ENCODE peak calls at places on chromosomes 5 and 9, in six cellular contexts. O is RWPE2, D is neural progenitor cell, X is brain microvascular endothelial cell, E is left ventricle myocardium inferior, P is AG04449. I is an unnamed sample.
A peak's percentile ranks its signal among the peaks of the same experiment; 100 is the strongest.

GRCh38 chr9:94920439-94920951 is 194.0 kb downstream of the AOPEP start:
- DNase-seq in P (no peak), O (no peak), X (no peak), D (no peak), E (peak; percentile 58), I (peak; percentile 90)

GRCh38 chr9:135479469-135480052 is at the start of gene PPP1R26:
- DNase-seq in D (peak; percentile 74), P (no peak), O (no peak), X (no peak), E (peak; percentile 45), I (no peak)

GRCh38 chr5:72166070-72166979 is 59.0 kb downstream of the MAP1B start:
- DNase-seq in P (no peak), X (no peak), O (no peak), E (peak; percentile 39), D (peak; percentile 80), I (peak; percentile 79)

GRCh38 chr9:70021026-70021571 is 22.5 kb upstream of the MAMDC2 start:
- DNase-seq in O (peak; percentile 92), X (peak; percentile 89), E (peak; percentile 61), D (no peak), P (peak; percentile 75), I (peak; percentile 93)

GRCh38 chr9:133031496-133031911 is 707 bp downstream of the GTF3C5 start:
- DNase-seq in X (no peak), E (no peak), P (no peak), D (peak; percentile 25), O (no peak), I (no peak)

GRCh38 chr9:95091971-95092320 is 225.6 kb downstream of the FANCC start:
- DNase-seq in D (no peak), P (no peak), E (no peak), X (peak; percentile 75), O (no peak), I (peak; percentile 23)

GRCh38 chr5:65100846-65101678 is 332.3 kb downstream of the CWC27 start:
- DNase-seq in X (peak; percentile 73), P (no peak), E (peak; percentile 36), D (peak; percentile 72), O (no peak), I (peak; percentile 89)

GRCh38 chr9:118782790-118783463 is 586.3 kb downstream of the BRINP1 start:
- DNase-seq in E (no peak), P (no peak), D (no peak), X (no peak), O (no peak), I (no peak)

GRCh38 chr5:59069438-59070079 is 486.7 kb downstream of the RAB3C start:
- DNase-seq in E (no peak), X (peak; percentile 92), D (no peak), P (peak; percentile 88), O (no peak), I (peak; percentile 100)

GRCh38 chr9:84404095-84404686 is 63.6 kb upstream of the SLC28A3 start:
- DNase-seq in P (no peak), E (no peak), O (no peak), X (no peak), D (peak; percentile 56), I (peak; percentile 3)

GRCh38 chr5:170681013-170681433 is 102.5 kb upstream of the GABRP start:
- DNase-seq in P (no peak), D (peak; percentile 90), E (peak; percentile 15), O (no peak), X (peak; percentile 23), I (peak; percentile 21)

GRCh38 chr9:87662808-87663528 is 63.0 kb upstream of the CTSL start:
- DNase-seq in O (no peak), P (no peak), D (peak; percentile 81), E (peak; percentile 77), X (peak; percentile 67), I (peak; percentile 72)

GRCh38 chr5:1515311-1515920 is 8.3 kb downstream of the LPCAT1 start:
- DNase-seq in E (peak; percentile 12), P (no peak), X (no peak), D (no peak), O (peak; percentile 73), I (no peak)

GRCh38 chr9:16726718-16727451 is 143.6 kb downstream of the BNC2 start:
- DNase-seq in D (peak; percentile 91), X (peak; percentile 83), O (peak; percentile 73), E (peak; percentile 76), P (no peak), I (peak; percentile 95)

GRCh38 chr9:2307480-2307879 is 292.3 kb downstream of the SMARCA2 start:
- DNase-seq in X (peak; percentile 47), D (no peak), O (no peak), P (peak; percentile 3), E (no peak), I (peak; percentile 50)

GRCh38 chr5:150619359-150620230 is 20.9 kb upstream of the SYNPO start:
- DNase-seq in O (no peak), X (no peak), D (no peak), E (peak; percentile 81), P (no peak), I (peak; percentile 69)

GRCh38 chr9:75085640-75086039 is 2.3 kb downstream of the NMRK1 start:
- DNase-seq in P (no peak), E (no peak), O (no peak), X (no peak), D (no peak), I (no peak)
- H3K4me3 ChIP-seq in P (no peak overlapping the region), E (peak overlapping the region; percentile 92), O (no peak overlapping the region), X (no peak overlapping the region), D (no peak overlapping the region), I (no peak overlapping the region)

DNA sequence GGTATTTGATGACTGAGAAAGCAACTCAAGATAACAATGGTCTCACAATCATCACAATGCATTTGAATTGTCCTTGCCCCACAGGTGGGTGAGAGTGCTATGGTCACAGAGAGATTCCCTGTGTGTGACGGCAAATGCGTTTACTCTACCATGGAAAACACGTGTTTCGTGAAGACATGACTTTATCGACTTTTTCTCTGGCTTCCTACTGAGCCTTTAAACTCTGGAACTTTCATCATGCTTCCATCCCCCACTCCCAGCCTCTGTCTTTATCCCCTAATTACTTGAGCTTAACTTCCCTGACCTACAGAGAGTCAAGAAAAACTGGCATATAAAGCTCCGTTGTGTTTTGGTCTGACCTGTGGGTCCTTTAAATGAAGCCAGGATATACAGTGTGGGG is 414.1 kb upstream of the CLINT1 start:
- DNase-seq in D (peak; percentile 80), E (no peak), X (no peak), O (no peak), P (no peak), I (no peak)
- TF ChIP-seq CTCF in D (no peak), E (no peak), X (no peak), O (no peak), P (no peak), I (no peak)

GRCh38 chr5:6359941-6360683 is 18.2 kb downstream of the MED10 start:
- DNase-seq in D (no peak), X (no peak), E (no peak), O (no peak), P (no peak), I (no peak)
- H3K4me3 ChIP-seq in D (no peak overlapping the region), X (no peak overlapping the region), E (no peak overlapping the region), O (no peak overlapping the region), P (no peak overlapping the region), I (no peak overlapping the region)

DNA sequence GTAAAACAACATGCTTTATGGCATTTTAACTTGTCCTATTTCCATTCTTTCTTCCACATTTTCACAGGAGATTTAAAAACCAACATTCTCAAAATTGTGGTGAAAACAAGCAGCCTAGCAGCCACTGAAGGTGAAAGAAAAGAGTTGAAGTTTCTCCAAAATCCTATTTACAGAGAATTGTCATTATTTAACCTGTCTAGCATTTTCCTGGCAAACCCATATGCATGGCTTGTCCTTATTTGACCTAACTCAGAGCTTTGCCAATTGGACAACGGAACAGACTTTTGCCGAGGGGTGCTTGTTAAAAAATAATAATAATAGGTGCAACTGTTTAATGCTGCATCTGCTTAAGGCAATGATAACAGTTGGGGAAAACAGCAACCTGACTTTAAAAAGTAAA is 80.4 kb upstream of the PCSK5 start:
- DNase-seq in P (no peak), X (no peak), D (no peak), O (no peak), E (no peak), I (no peak)
- TF ChIP-seq CTCF in P (no peak), X (no peak), D (no peak), O (no peak), E (no peak), I (no peak)

GRCh38 chr5:178240772-178241171 is 8.2 kb upstream of the PHYKPL start:
- DNase-seq in O (no peak), E (no peak), P (no peak), D (no peak), X (no peak), I (no peak)

GRCh38 chr5:178241688-178242231 is 9.2 kb upstream of the PHYKPL start:
- DNase-seq in D (no peak), P (no peak), O (no peak), E (no peak), X (no peak), I (no peak)

GRCh38 chr5:178238711-178239592 is 6.3 kb upstream of the PHYKPL start:
- DNase-seq in E (no peak), D (no peak), X (no peak), P (no peak), O (no peak), I (no peak)

GRCh38 chr5:178241259-178241658 is 8.7 kb upstream of the PHYKPL start:
- DNase-seq in E (peak; percentile 42), D (no peak), X (no peak), O (no peak), P (no peak), I (no peak)

GRCh38 chr5:178240341-178240741 is 7.7 kb upstream of the PHYKPL start:
- DNase-seq in O (no peak), P (no peak), D (no peak), X (no peak), E (no peak), I (no peak)
- H3K4me3 ChIP-seq in O (no peak overlapping the region), P (no peak overlapping the region), D (no peak overlapping the region), X (no peak overlapping the region), E (no peak overlapping the region), I (no peak overlapping the region)

GRCh38 chr5:13814293-13814692 is 130.2 kb downstream of the DNAH5 start:
- DNase-seq in D (no peak), P (no peak), E (no peak), O (no peak), X (peak; percentile 0), I (peak; percentile 1)
- TF ChIP-seq CTCF in D (no peak), P (no peak), E (no peak), O (peak; percentile 69), X (peak; percentile 2), I (no peak)

GRCh38 chr9:6216951-6217350 is 1.3 kb downstream of the IL33 start:
- DNase-seq in P (no peak), X (no peak), O (no peak), E (no peak), D (no peak), I (no peak)
- H3K4me3 ChIP-seq in P (no peak overlapping the region), X (no peak overlapping the region), O (no peak overlapping the region), E (peak overlapping the region; percentile 60), D (no peak overlapping the region), I (no peak overlapping the region)

I was measured in fibroblast of mammary gland.